ENCODE peak calls at places on chromosomes 1 and 21, in eight cellular contexts. X is fibroblast of pulmonary artery, M is bronchial epithelial cell, E is heart right ventricle, C is cardiac fibroblast, Z is astrocyte of the spinal cord, G is tibial nerve, Q is cardiac muscle cell. H is an unnamed sample.

GRCh38 chr1:48692235-48692634 is 84.5 kb downstream of the BEND5 start:
- DNase-seq in X (no peak), M (peak), E (no peak), C (no peak), Z (no peak), G (no peak), Q (no peak), H (no peak)

GRCh38 chr1:234289538-234290305 is 83.5 kb upstream of the COA6 start:
- DNase-seq in X (no peak), M (no peak), E (no peak), C (no peak), Z (no peak), G (no peak), Q (no peak), H (peak)

GRCh38 chr1:100037665-100038400 is 68.0 kb downstream of the SLC35A3 start:
- DNase-seq in X (peak), M (peak), E (peak), C (peak), Z (peak), G (peak), Q (peak), H (peak)

GRCh38 chr1:20248954-20249612 is 41.6 kb upstream of the VWA5B1 start:
- DNase-seq in X (no peak), M (no peak), E (no peak), C (no peak), Z (no peak), G (no peak), Q (no peak), H (peak)

GRCh38 chr1:5596651-5597050 is 395.6 kb downstream of the NPHP4 start:
- DNase-seq in X (no peak), M (no peak), E (no peak), C (no peak), Z (no peak), G (no peak), Q (no peak), H (no peak)

GRCh38 chr1:239814306-239814881 is 277.3 kb upstream of the FMN2 start:
- DNase-seq in X (peak), M (peak), E (no peak), C (peak), Z (peak), G (no peak), Q (no peak), H (no peak)

GRCh38 chr1:86925742-86926141 is 11.3 kb downstream of the HS2ST1 start:
- DNase-seq in X (no peak), M (no peak), E (no peak), C (no peak), Z (no peak), G (no peak), Q (no peak), H (no peak)

GRCh38 chr1:158496379-158496778 is 24.4 kb downstream of the OR10R2 start:
- DNase-seq in X (peak), M (peak), E (no peak), C (peak), Z (no peak), G (no peak), Q (peak), H (peak)

GRCh38 chr1:213982814-213983588 is 4.8 kb upstream of the PROX1 start:
- DNase-seq in X (no peak), M (no peak), E (peak), C (no peak), Z (no peak), G (no peak), Q (peak), H (no peak)

GRCh38 chr1:39214021-39214713 is 9.7 kb downstream of the MACF1 start:
- DNase-seq in X (peak), M (peak), E (peak), C (peak), Z (no peak), G (no peak), Q (peak), H (no peak)

GRCh38 chr1:184387871-184388670 is 1.2 kb downstream of the C1orf21 start:
- DNase-seq in X (peak), M (peak), E (peak), C (peak), Z (peak), G (no peak), Q (peak), H (peak)

GRCh38 chr1:147379889-147380288 is 137.4 kb downstream of the CHD1L start:
- DNase-seq in X (no peak), M (no peak), E (no peak), C (no peak), Z (no peak), G (no peak), Q (no peak), H (no peak)

GRCh38 chr1:203286161-203286984 is 18.9 kb upstream of the BTG2 start:
- DNase-seq in X (no peak), M (peak), E (no peak), C (no peak), Z (no peak), G (no peak), Q (peak), H (no peak)

GRCh38 chr1:9331016-9331415 is 38.3 kb downstream of the SPSB1 start:
- DNase-seq in X (no peak), M (no peak), E (no peak), C (no peak), Z (no peak), G (no peak), Q (no peak), H (no peak)

GRCh38 chr1:153395776-153396175 is 4.9 kb upstream of the S100A8 start:
- DNase-seq in X (no peak), M (no peak), E (no peak), C (no peak), Z (no peak), G (no peak), Q (no peak), H (no peak)

GRCh38 chr1:196660272-196660671 is 8.4 kb downstream of the CFH start:
- DNase-seq in X (no peak), M (no peak), E (no peak), C (no peak), Z (no peak), G (no peak), Q (no peak), H (no peak)

GRCh38 chr1:192925609-192926008 is 116.8 kb downstream of the RGS2 start:
- DNase-seq in X (no peak), M (no peak), E (no peak), C (no peak), Z (no peak), G (no peak), Q (no peak), H (no peak)

GRCh38 chr1:5370321-5370720 is 621.9 kb downstream of the NPHP4 start:
- DNase-seq in X (no peak), M (peak), E (no peak), C (no peak), Z (no peak), G (no peak), Q (no peak), H (no peak)

GRCh38 chr1:10528066-10529014 is 53.6 kb downstream of the PEX14 start:
- DNase-seq in X (peak), M (peak), E (no peak), C (peak), Z (peak), G (no peak), Q (peak), H (no peak)

GRCh38 chr21:37072239-37072987 is 458 bp downstream of the PIGP start:
- DNase-seq in X (peak), M (peak), E (peak), C (peak), Z (peak), G (peak), Q (no peak), H (no peak)

GRCh38 chr1:189782280-189782679 is 695.4 kb downstream of the BRINP3 start:
- DNase-seq in X (no peak), M (no peak), E (no peak), C (no peak), Z (no peak), G (no peak), Q (peak), H (no peak)

GRCh38 chr1:42211224-42211623 is 46.7 kb upstream of the GUCA2A start:
- DNase-seq in X (peak), M (peak), E (no peak), C (peak), Z (no peak), G (no peak), Q (no peak), H (no peak)

GRCh38 chr1:31763671-31764306 is 351 bp downstream of the ADGRB2 start:
- DNase-seq in X (no peak), M (no peak), E (no peak), C (no peak), Z (no peak), G (no peak), Q (no peak), H (no peak)

GRCh38 chr1:20124451-20125057 is 5.2 kb upstream of the PLA2G2D start:
- DNase-seq in X (peak), M (peak), E (no peak), C (peak), Z (peak), G (no peak), Q (no peak), H (peak)

GRCh38 chr1:170530972-170531757 is 801 bp upstream of the GORAB start:
- DNase-seq in X (no peak), M (no peak), E (peak), C (peak), Z (no peak), G (no peak), Q (no peak), H (peak)

GRCh38 chr1:98002288-98002687 is 81.5 kb upstream of the DPYD start:
- DNase-seq in X (no peak), M (no peak), E (no peak), C (no peak), Z (no peak), G (no peak), Q (no peak), H (no peak)

GRCh38 chr1:98003442-98003841 is 82.6 kb upstream of the DPYD start:
- DNase-seq in X (no peak), M (no peak), E (no peak), C (no peak), Z (no peak), G (no peak), Q (no peak), H (no peak)

GRCh38 chr1:97999320-97999719 is 78.5 kb upstream of the DPYD start:
- DNase-seq in X (peak), M (peak), E (no peak), C (peak), Z (peak), G (no peak), Q (no peak), H (no peak)

GRCh38 chr1:98005326-98006010 is 84.6 kb upstream of the DPYD start:
- DNase-seq in X (peak), M (peak), E (no peak), C (peak), Z (no peak), G (no peak), Q (no peak), H (no peak)

DNA sequence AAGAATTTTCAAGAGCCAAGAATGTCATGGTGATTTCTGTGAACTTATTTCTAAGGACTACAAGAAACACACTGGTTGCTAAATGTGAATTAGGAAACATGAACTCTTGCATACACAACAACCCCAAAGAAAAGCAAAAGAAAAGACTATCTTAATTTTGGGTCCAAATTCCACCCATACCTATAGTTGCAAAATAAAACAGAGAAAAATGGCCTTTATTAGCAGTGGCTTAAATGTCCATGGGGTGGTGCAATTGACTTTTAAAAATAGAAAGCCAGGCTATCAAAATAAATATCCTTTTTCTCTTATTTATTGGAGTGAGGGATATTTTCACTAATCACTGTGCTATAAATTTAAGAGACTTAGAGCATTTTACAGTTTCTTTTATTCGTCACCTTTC is 80.9 kb upstream of the DPYD start:
- DNase-seq in X (peak), M (peak), E (no peak), C (peak), Z (peak), G (no peak), Q (no peak), H (no peak)
- TF ChIP-seq CTCF in X (peak), M (no peak), E (no peak), C (peak), Z (peak), G (no peak), Q (peak), H (no peak)

GRCh38 chr1:154420172-154420571 is 15.0 kb downstream of the IL6R start:
- DNase-seq in X (peak), M (peak), E (peak), C (peak), Z (peak), G (peak), Q (no peak), H (peak)
- H3K4me3 ChIP-seq in X (no peak), M (no peak), E (peak), C (no peak), Z (no peak), G (no peak), Q (no peak), H (no peak)

GRCh38 chr21:42009018-42009830 is 936 bp downstream of the ZBTB21 start:
- DNase-seq in X (peak), M (peak), E (peak), C (peak), Z (peak), G (no peak), Q (peak), H (peak)
- TF ChIP-seq CTCF in X (no peak), M (peak), E (peak), C (peak), Z (peak), G (no peak), Q (no peak), H (peak)

GRCh38 chr1:155324717-155325595 is 4.3 kb downstream of the RUSC1 start:
- DNase-seq in X (peak), M (peak), E (peak), C (peak), Z (peak), G (no peak), Q (peak), H (no peak)

GRCh38 chr1:155326659-155327058 is 6.0 kb downstream of the RUSC1 start:
- DNase-seq in X (no peak), M (no peak), E (no peak), C (no peak), Z (no peak), G (no peak), Q (no peak), H (no peak)

GRCh38 chr1:155324041-155324716 is 3.5 kb downstream of the RUSC1 start:
- DNase-seq in X (peak), M (peak), E (peak), C (peak), Z (peak), G (peak), Q (peak), H (peak)

GRCh38 chr1:155326020-155326526 is 5.4 kb downstream of the RUSC1 start:
- DNase-seq in X (no peak), M (no peak), E (no peak), C (no peak), Z (no peak), G (no peak), Q (no peak), H (no peak)

GRCh38 chr1:155325596-155325893 is 4.9 kb downstream of the RUSC1 start:
- DNase-seq in X (no peak), M (no peak), E (no peak), C (no peak), Z (no peak), G (no peak), Q (no peak), H (no peak)
- H3K4me3 ChIP-seq in X (peak), M (peak), E (peak), C (peak), Z (peak), G (peak), Q (peak), H (no peak)

DNA sequence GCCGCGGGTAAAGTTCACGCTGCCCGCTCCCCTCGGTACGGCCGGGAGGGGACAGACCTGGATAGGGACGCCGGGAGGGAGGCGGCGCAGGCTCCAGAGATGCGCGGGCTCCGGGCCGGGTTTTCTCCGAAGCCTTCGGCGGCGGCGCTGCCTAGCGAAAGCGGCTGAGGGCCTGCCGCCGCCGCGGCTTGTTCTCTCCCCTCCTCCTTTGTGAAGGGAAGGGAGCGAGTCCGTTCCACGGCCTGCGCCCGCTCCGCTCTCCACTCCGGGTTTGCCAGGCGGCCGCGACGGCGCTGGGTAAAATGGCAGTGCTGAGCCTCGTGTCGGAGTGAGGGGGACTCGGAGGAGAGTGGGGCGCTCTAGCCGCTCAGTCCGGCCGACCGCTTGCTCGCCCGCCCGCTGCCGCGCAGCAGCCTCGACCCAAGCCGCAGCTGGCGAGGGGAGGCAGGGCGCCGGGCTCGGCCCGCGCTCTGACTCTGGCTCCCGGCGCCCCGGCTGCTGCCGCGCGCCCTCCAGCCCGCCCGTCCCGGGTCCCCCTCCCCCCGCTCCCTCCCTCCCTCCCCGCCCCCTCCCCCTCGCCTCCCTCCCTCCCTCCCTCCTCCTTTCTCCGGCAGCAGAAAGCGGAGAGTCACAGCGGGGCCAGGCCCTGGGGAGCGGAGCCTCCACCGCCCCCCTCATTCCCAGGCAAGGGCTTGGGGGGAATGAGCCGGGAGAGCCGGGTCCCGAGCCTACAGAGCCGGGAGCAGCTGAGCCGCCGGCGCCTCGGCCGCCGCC is at the start of gene ARID1A:
- DNase-seq in X (peak), M (peak), E (peak), C (peak), Z (peak), G (peak), Q (peak), H (peak)
- TF ChIP-seq CTCF in X (no peak), M (peak), E (peak), C (no peak), Z (no peak), G (peak), Q (no peak), H (no peak)

DNA sequence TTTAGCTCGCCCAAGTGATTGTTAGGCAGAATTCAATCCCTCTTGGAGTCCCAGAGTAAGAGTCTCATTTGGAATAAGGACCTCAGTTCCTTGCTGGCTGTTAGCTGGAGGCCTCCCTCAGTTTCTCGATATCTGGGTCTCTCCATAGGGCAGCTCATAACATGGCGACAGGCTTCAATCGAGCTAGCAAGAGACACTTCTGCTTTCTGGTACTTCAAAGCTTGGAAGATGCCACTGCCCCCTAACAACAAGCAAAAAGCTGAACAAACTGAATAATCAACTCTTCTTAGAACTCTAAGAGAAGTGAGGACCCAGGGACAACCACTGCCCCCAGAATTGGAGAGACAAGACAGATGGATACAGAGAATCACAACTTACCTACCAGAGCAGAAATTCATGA is 86.2 kb downstream of the TEX35 start:
- DNase-seq in X (no peak), M (no peak), E (no peak), C (no peak), Z (no peak), G (no peak), Q (no peak), H (no peak)
- H3K4me3 ChIP-seq in X (no peak), M (no peak), E (no peak), C (no peak), Z (no peak), G (no peak), Q (no peak), H (no peak)

GRCh38 chr1:235473808-235474207 is 30.4 kb downstream of the B3GALNT2 start:
- DNase-seq in X (no peak), M (peak), E (no peak), C (peak), Z (no peak), G (no peak), Q (no peak), H (no peak)

GRCh38 chr1:235470741-235471439 is 33.4 kb downstream of the B3GALNT2 start:
- DNase-seq in X (no peak), M (no peak), E (no peak), C (no peak), Z (no peak), G (no peak), Q (no peak), H (no peak)

GRCh38 chr1:235465066-235465465 is 39.2 kb downstream of the B3GALNT2 start:
- DNase-seq in X (no peak), M (no peak), E (no peak), C (no peak), Z (no peak), G (no peak), Q (no peak), H (no peak)

GRCh38 chr1:235468009-235468408 is 36.2 kb downstream of the B3GALNT2 start:
- DNase-seq in X (peak), M (no peak), E (no peak), C (peak), Z (peak), G (no peak), Q (no peak), H (no peak)

DNA sequence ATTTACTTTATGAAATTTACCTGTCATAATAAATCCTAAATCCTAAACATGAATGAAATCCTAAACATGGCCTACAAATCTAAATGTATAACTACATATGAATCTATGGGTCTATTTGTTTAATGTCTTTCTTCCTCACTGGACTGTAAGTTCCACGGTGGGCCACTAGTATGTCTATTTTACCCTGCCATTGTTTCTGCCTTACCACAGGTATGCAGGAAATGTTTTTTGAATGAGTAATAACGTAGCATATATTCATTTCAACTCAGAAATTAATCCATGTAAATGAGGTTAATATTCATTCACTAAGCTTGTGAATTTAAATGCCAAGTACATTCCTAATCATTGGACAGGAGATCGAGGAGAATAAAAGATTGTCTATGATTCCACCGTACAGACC is 35.3 kb downstream of the B3GALNT2 start:
- DNase-seq in X (peak), M (peak), E (no peak), C (peak), Z (peak), G (no peak), Q (no peak), H (no peak)
- TF ChIP-seq CTCF in X (peak), M (no peak), E (no peak), C (peak), Z (peak), G (no peak), Q (no peak), H (no peak)